ENCODE peak calls at places on chromosomes 5 and 9, in eight cellular contexts. F is A673; G is adrenal gland; C is uterus; M is CD8-positive, alpha-beta T cell; T is lower lobe of right lung; I is naive thymus-derived CD4-positive, alpha-beta T cell; U is left ventricle myocardium inferior. R is an unnamed sample. For H3K36me3 and H3K4me1, the result is how much of the 10 kb centered on the place peaks cover.

GRCh38 chr9:127182901-127183746 is 60.7 kb upstream of the ANGPTL2 start:
- DNase-seq in F (peak), G (peak), C (no peak), M (no peak), T (no peak), I (no peak), U (no peak), R (no peak)

GRCh38 chr9:111297061-111297824 is 32.8 kb downstream of the OR2K2 start:
- DNase-seq in F (no peak), G (no peak), C (no peak), M (no peak), T (no peak), I (no peak), U (no peak), R (no peak)

GRCh38 chr9:137875846-137876245 is 1.7 kb upstream of the CACNA1B start:
- DNase-seq in F (no peak), G (no peak), C (no peak), M (no peak), T (peak), I (no peak), U (no peak), R (no peak)

GRCh38 chr9:123769723-123770122 is 160.2 kb downstream of the DENND1A start:
- DNase-seq in F (no peak), G (no peak), C (no peak), M (no peak), T (no peak), I (no peak), U (no peak), R (no peak)

GRCh38 chr5:157607371-157608161 is 32.0 kb upstream of the ADAM19 start:
- DNase-seq in F (no peak), G (no peak), C (no peak), M (peak), T (no peak), I (no peak), U (no peak), R (no peak)

GRCh38 chr5:125696762-125697161 is 726.4 kb upstream of the GRAMD2B start:
- DNase-seq in F (no peak), G (no peak), C (no peak), M (no peak), T (no peak), I (no peak), U (no peak), R (peak)

GRCh38 chr5:176716320-176716719 is 69.0 kb downstream of the TSPAN17 start:
- DNase-seq in F (peak), G (peak), C (no peak), M (no peak), T (no peak), I (no peak), U (no peak), R (peak)

GRCh38 chr5:57687641-57688040 is 205.0 kb upstream of the ACTBL2 start:
- DNase-seq in F (no peak), G (no peak), C (no peak), M (no peak), T (no peak), I (no peak), U (no peak), R (no peak)

GRCh38 chr9:106419737-106420136 is 443.2 kb upstream of the ZNF462 start:
- DNase-seq in F (no peak), G (no peak), C (no peak), M (no peak), T (no peak), I (no peak), U (no peak), R (no peak)

GRCh38 chr5:142864293-142865260 is 94.4 kb downstream of the ARHGAP26 start:
- DNase-seq in F (no peak), G (no peak), C (no peak), M (no peak), T (no peak), I (no peak), U (no peak), R (no peak)

GRCh38 chr5:124371121-124371706 is 375.2 kb downstream of the ZNF608 start:
- DNase-seq in F (no peak), G (peak), C (peak), M (no peak), T (no peak), I (no peak), U (peak), R (no peak)

GRCh38 chr5:130231786-130232185 is 327.5 kb downstream of the CHSY3 start:
- DNase-seq in F (no peak), G (no peak), C (no peak), M (no peak), T (no peak), I (no peak), U (no peak), R (no peak)

GRCh38 chr5:59583151-59583809 is 310.2 kb downstream of the PDE4D start:
- DNase-seq in F (no peak), G (no peak), C (no peak), M (no peak), T (no peak), I (no peak), U (no peak), R (no peak)

GRCh38 chr9:136865768-136866103 is 372 bp downstream of the EDF1 start:
- DNase-seq in F (no peak), G (peak), C (no peak), M (no peak), T (peak), I (no peak), U (no peak), R (peak)

GRCh38 chr9:6715755-6716643 is 41.8 kb upstream of the KDM4C start:
- DNase-seq in F (no peak), G (peak), C (peak), M (peak), T (peak), I (peak), U (peak), R (no peak)

GRCh38 chr9:113011911-113012381 is at the start of gene ZNF883:
- DNase-seq in F (peak), G (peak), C (peak), M (peak), T (peak), I (peak), U (peak), R (no peak)

GRCh38 chr9:3475300-3476020 is 50.3 kb downstream of the RFX3 start:
- DNase-seq in F (no peak), G (peak), C (no peak), M (no peak), T (peak), I (no peak), U (no peak), R (no peak)

GRCh38 chr9:114370985-114371335 is 16.8 kb downstream of the AKNA start:
- DNase-seq in F (no peak), G (peak), C (no peak), M (no peak), T (no peak), I (no peak), U (no peak), R (no peak)

GRCh38 chr5:170111088-170111796 is 5.5 kb downstream of the FOXI1 start:
- DNase-seq in F (peak), G (no peak), C (no peak), M (no peak), T (no peak), I (no peak), U (no peak), R (no peak)

GRCh38 chr9:113929634-113930092 is 53.6 kb downstream of the ZNF618 start:
- DNase-seq in F (no peak), G (no peak), C (no peak), M (no peak), T (no peak), I (no peak), U (no peak), R (no peak)

GRCh38 chr9:86351897-86352296 is 2.3 kb downstream of the TUT7 start:
- DNase-seq in F (no peak), G (no peak), C (no peak), M (no peak), T (no peak), I (no peak), U (no peak), R (no peak)

GRCh38 chr9:37564114-37564513 is 12.1 kb downstream of the FBXO10 start:
- DNase-seq in F (no peak), G (no peak), C (no peak), M (no peak), T (no peak), I (no peak), U (no peak), R (no peak)

DNA sequence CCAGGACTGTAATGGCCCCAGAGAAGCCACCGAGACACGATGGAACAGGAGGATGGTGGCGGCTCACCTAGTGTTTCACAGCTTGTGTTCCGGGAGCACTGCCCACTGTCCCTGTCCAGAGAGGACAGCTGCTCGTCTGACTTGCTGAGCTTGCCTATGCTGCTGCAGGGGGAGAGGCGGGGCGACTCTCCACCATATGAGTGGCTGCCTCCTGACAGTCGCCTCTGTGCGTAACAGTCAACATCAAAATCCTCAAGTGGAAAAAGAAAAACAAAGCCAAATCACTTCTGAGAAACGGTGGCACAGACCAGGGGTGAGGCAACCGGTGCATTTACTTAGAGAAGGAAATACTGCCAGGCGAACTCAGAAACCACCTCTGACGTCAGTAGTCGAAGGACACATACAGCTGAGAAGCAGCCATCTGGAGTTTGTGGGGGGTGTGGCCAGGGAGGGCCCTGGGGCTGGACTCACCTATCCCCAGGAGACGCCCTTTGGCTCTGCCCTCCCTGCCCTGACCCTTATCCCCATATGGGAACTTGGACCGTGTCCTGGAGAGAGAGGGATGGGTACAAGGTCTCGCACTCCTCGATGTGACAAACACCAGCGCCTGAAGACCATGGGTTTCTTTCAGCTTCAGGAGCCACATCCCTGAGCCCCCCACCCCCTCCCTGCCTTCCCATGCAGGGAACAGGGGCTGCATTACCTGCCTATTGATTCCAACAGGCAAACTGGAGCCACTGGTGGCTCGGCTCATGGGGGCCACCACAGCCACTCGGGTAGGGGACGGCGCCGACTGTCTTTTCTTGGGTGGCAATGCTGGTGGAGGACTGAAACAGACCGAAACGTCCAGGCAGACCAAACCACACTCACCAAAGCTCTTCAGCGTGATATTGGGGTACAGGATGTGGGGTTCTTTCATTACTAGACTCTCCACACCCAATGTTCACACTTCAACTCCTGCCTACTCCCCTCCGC is 82.8 kb downstream of the PRRT1B start:
- DNase-seq in F (no peak), G (peak), C (no peak), M (peak), T (peak), I (peak), U (no peak), R (peak)
- H3K36me3 ChIP-seq in F (under half), G (under half), C (under half), M (under half), T (half or more), I (under half), U (half or more), R (under half)

DNA sequence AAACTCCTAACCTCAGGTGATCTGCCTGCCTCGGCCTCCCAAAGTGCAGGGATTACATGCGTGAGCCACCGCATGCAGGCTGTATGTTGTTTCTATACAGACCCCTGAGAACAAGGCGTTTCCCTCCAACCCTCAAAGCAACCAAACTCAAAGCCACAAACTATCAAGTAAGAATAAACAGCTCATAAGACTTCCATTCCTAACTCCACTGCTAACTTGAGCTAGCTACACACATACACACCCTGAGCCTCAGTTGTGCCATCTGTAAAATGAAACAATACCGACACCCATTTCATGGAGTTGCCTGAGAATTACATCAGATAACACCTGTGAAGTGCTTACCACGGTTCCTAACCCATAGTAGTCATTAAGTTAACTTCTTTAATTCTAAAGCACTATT is 70.8 kb downstream of the SERINC5 start:
- DNase-seq in F (no peak), G (no peak), C (no peak), M (no peak), T (no peak), I (no peak), U (no peak), R (no peak)
- H3K4me1 ChIP-seq in F (under half), G (half or more), C (under half), M (half or more), T (half or more), I (half or more), U (half or more), R (under half)

DNA sequence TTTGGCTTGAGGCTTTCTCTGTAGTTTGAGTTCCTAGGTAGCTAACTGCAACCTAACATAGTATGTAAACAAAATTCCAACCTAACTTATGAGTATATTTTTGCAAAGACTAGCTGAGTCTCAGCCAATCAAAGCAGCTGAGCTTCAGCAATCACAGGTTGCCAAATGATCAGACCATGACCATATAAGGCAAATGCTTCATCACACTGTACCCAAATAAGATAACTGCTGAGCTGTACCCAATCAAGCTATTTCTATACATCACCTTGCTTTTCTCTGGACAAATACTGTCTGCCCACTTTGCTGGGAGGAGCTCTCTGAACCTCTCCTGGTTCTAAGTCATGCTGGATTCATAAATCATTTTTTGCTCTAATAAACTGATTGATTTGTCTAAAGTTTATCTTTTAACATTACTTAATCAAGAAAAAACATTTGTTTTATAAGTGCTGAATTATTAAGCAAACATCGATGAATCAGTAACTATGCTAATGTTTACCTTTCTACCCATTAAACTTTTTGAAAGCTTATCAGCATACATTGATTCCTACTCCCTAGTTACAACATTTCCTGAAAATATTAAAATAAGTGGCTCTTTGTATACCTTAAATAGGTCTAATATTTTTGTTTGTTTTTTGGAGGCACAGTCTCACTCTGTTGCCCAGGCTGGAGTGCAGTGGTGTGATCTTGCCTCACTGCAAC is 129.7 kb upstream of the PCA3 start:
- DNase-seq in F (no peak), G (no peak), C (no peak), M (no peak), T (no peak), I (no peak), U (no peak), R (no peak)
- H3K27ac ChIP-seq in F (no peak), G (no peak), C (no peak), M (no peak), T (no peak), I (no peak), U (no peak), R (no peak)

GRCh38 chr5:150121448-150122157 is 34.0 kb downstream of the PDGFRB start:
- DNase-seq in F (no peak), G (no peak), C (peak), M (no peak), T (no peak), I (no peak), U (no peak), R (no peak)

GRCh38 chr5:150118561-150119229 is 32.3 kb upstream of the CSF1R start:
- DNase-seq in F (no peak), G (peak), C (peak), M (no peak), T (no peak), I (no peak), U (no peak), R (peak)

GRCh38 chr5:150120617-150121447 is 34.5 kb upstream of the CSF1R start:
- DNase-seq in F (no peak), G (peak), C (peak), M (no peak), T (no peak), I (no peak), U (no peak), R (no peak)

GRCh38 chr5:150119421-150120061 is 33.2 kb upstream of the CSF1R start:
- DNase-seq in F (no peak), G (peak), C (peak), M (no peak), T (no peak), I (no peak), U (no peak), R (no peak)

DNA sequence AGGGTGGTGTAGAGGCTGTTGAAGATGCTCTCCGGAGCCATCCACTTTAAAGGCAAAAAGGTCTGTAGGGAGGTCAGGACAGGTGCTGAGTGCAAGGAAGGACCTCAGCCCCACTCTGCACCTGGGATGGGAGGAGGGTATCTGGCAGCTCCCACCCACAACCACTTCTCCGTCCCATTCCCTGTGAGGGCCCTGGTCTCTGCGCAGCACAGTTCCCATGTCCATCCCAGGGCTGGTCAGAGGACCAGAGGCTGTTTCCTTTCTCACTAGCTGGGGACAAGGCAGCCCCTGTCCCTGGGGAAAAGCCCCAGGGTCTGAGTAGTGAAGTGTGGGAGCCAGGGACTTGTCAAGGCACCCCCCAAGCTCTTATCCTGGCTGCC is 33.7 kb upstream of the CSF1R start:
- DNase-seq in F (no peak), G (peak), C (peak), M (no peak), T (no peak), I (no peak), U (no peak), R (no peak)
- H3K36me3 ChIP-seq in F (under half), G (under half), C (under half), M (under half), T (half or more), I (under half), U (under half), R (under half)

GRCh38 chr9:687994-688393 is 153.5 kb upstream of the DMRT1 start:
- DNase-seq in F (no peak), G (no peak), C (no peak), M (no peak), T (no peak), I (no peak), U (no peak), R (no peak)

GRCh38 chr9:691825-692363 is 149.6 kb upstream of the DMRT1 start:
- DNase-seq in F (no peak), G (no peak), C (no peak), M (no peak), T (no peak), I (no peak), U (no peak), R (no peak)

GRCh38 chr9:693460-694390 is 147.8 kb upstream of the DMRT1 start:
- DNase-seq in F (peak), G (peak), C (peak), M (no peak), T (no peak), I (no peak), U (peak), R (peak)

GRCh38 chr9:692636-693459 is 148.6 kb upstream of the DMRT1 start:
- DNase-seq in F (peak), G (no peak), C (no peak), M (no peak), T (no peak), I (no peak), U (no peak), R (peak)

GRCh38 chr9:690517-691111 is 150.9 kb upstream of the DMRT1 start:
- DNase-seq in F (no peak), G (no peak), C (no peak), M (no peak), T (no peak), I (no peak), U (no peak), R (no peak)
- H3K4me1 ChIP-seq in F (under half), G (under half), C (under half), M (under half), T (under half), I (under half), U (half or more), R (under half)

DNA sequence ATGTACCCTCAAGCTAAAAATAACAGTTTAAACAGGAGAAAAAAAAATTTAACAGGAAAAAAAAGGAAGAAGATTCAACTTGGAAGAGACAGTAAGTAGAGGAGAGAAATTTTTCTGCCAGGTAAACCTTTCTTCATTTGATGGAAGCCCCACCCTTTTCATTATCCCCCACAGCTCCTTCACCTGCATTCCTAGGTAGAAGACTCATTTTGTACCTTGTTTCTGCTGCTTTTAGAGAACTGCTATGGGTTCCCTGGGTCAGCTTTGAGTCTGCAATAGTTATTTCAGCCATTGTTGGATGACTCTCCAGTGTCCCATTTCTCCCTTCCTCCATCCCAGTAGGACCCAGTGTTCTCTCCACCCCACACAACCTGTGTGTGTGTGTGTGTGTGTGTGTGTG is 74.1 kb upstream of the CPEB4 start:
- DNase-seq in F (no peak), G (no peak), C (no peak), M (no peak), T (no peak), I (no peak), U (no peak), R (no peak)
- H3K27ac ChIP-seq in F (no peak), G (no peak), C (no peak), M (no peak), T (no peak), I (no peak), U (no peak), R (no peak)

DNA sequence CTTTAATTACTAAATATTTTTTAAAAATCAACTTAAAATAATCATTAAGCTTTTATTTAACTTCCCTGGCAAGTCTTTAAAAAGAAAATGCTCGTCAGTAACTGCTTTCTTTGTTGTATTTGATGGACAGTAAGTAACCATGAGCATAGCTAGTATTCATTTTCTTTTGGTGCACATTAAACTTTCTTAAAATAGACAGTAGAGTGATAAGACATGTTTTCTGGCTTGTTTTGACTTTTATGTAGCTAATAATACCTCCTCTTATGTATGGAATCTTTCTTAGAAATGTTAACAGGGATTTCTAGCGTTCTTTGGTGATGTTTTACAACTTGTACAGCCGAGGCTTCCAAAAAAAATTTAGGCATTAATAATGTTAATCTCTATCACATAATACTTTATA is 22.6 kb downstream of the FBXO38 start:
- DNase-seq in F (no peak), G (no peak), C (no peak), M (no peak), T (no peak), I (no peak), U (no peak), R (no peak)
- H3K36me3 ChIP-seq in F (half or more), G (under half), C (under half), M (half or more), T (half or more), I (under half), U (half or more), R (half or more)